ENCODE peak calls at places on chromosomes 3 and 15, in four cellular contexts. X, R, E and Q are unnamed samples.

GRCh38 chr3:32349184-32349583 is 42.5 kb upstream of the CMTM7 start:
- DNase-seq in X (no peak), R (no peak), E (no peak), Q (no peak)

GRCh38 chr15:83318861-83319415 is 34.5 kb upstream of the BNC1 start:
- DNase-seq in X (no peak), E (no peak), R (no peak), Q (no peak)

GRCh38 chr15:32994810-32995424 is 199.6 kb downstream of the FMN1 start:
- DNase-seq in R (no peak), X (peak), E (peak), Q (no peak)

GRCh38 chr3:64384561-64384960 is 159.3 kb upstream of the PRICKLE2 start:
- DNase-seq in R (no peak), E (no peak), X (peak), Q (no peak)

GRCh38 chr15:64634576-64635485 is 140.6 kb downstream of the RBPMS2 start:
- DNase-seq in R (no peak), X (peak), E (no peak), Q (peak)

GRCh38 chr3:123758081-123758564 is 126.0 kb downstream of the MYLK start:
- DNase-seq in E (no peak), R (no peak), X (peak), Q (no peak)

GRCh38 chr3:14474363-14475081 is 65.6 kb downstream of the GRIP2 start:
- DNase-seq in E (no peak), X (no peak), R (no peak), Q (no peak)

GRCh38 chr3:44983413-44984040 is 7.5 kb downstream of the EXOSC7 start:
- DNase-seq in X (peak), R (no peak), E (no peak), Q (no peak)

GRCh38 chr3:179149239-179149887 is 1.2 kb downstream of the PIK3CA start:
- DNase-seq in R (no peak), E (no peak), X (peak), Q (peak)

GRCh38 chr3:28171962-28172361 is 69.5 kb upstream of the CMC1 start:
- DNase-seq in X (no peak), E (no peak), R (no peak), Q (no peak)

GRCh38 chr3:151673974-151674373 is 59.8 kb upstream of the AADACL2 start:
- DNase-seq in X (no peak), R (no peak), E (no peak), Q (no peak)

GRCh38 chr3:6860911-6861330 is at the start of gene GRM7:
- DNase-seq in E (no peak), X (no peak), R (no peak), Q (no peak)

GRCh38 chr3:130480736-130481135 is 36.2 kb upstream of the COL6A6 start:
- DNase-seq in E (peak), R (no peak), X (peak), Q (no peak)

GRCh38 chr15:48500595-48500994 is 144.9 kb downstream of the FBN1 start:
- DNase-seq in R (no peak), X (no peak), E (no peak), Q (no peak)

GRCh38 chr3:30768703-30769550 is 125.5 kb downstream of the GADL1 start:
- DNase-seq in X (peak), R (peak), E (peak), Q (peak)

GRCh38 chr15:35958021-35958420 is 412.1 kb upstream of the DPH6 start:
- DNase-seq in X (peak), R (no peak), E (no peak), Q (no peak)

GRCh38 chr3:82816086-82816485 is 1054.6 kb upstream of the GBE1 start:
- DNase-seq in E (no peak), X (peak), R (no peak), Q (no peak)

GRCh38 chr3:177946965-177947364 is 589.3 kb upstream of the KCNMB2 start:
- DNase-seq in R (no peak), E (peak), X (no peak), Q (no peak)

GRCh38 chr3:59766165-59766872 is 716.5 kb upstream of the CFAP20DC start:
- DNase-seq in X (peak), R (no peak), E (no peak), Q (no peak)

GRCh38 chr15:39177561-39177960 is 403.3 kb upstream of the THBS1 start:
- DNase-seq in X (peak), E (no peak), R (no peak), Q (no peak)

GRCh38 chr15:67504796-67505195 is 16.1 kb upstream of the C15orf61 start:
- DNase-seq in R (no peak), X (no peak), E (no peak), Q (no peak)

GRCh38 chr3:173700336-173700735 is 302.8 kb downstream of the NLGN1 start:
- DNase-seq in E (no peak), R (no peak), X (no peak), Q (no peak)

GRCh38 chr3:112454098-112454884 is 45.0 kb downstream of the BTLA start:
- DNase-seq in X (no peak), E (no peak), R (no peak), Q (no peak)

GRCh38 chr3:133956333-133956732 is 60.7 kb upstream of the RAB6B start:
- DNase-seq in E (no peak), R (peak), X (no peak), Q (no peak)

GRCh38 chr15:48282186-48282585 is 49.0 kb upstream of the DUT start:
- DNase-seq in X (no peak), R (no peak), E (no peak), Q (no peak)

GRCh38 chr3:54831091-54831490 is 96.8 kb downstream of the LRTM1 start:
- DNase-seq in R (no peak), X (no peak), E (no peak), Q (no peak)

GRCh38 chr15:45521596-45522167 is 873 bp downstream of the SLC30A4 start:
- DNase-seq in E (no peak), X (peak), R (no peak), Q (peak)